ENCODE peak calls at places on chromosomes 3 and 15, in seven cellular contexts. T is body of pancreas, K is right lobe of liver, N is GM12878, B is K562, S is upper lobe of left lung, P is heart left ventricle. J is an unnamed sample. For H3K36me3, the result is how much of the 10 kb centered on the place peaks cover.

GRCh38 chr15:90580086-90580485 is 50.4 kb downstream of the CRTC3 start:
- ATAC-seq in N (no peak), S (no peak), B (no peak), T (no peak), K (peak), P (no peak), J (no peak)

GRCh38 chr15:58576657-58577056 is 144.9 kb downstream of the LIPC start:
- ATAC-seq in N (no peak), K (no peak), S (no peak), B (no peak), P (no peak), T (no peak), J (no peak)

GRCh38 chr3:14879161-14879888 is 60.6 kb downstream of the FGD5 start:
- ATAC-seq in S (no peak), P (peak), K (peak), B (peak), T (no peak), N (no peak), J (peak)

GRCh38 chr3:42519568-42519962 is 17.1 kb downstream of the VIPR1 start:
- ATAC-seq in S (no peak), K (no peak), N (no peak), P (no peak), B (no peak), T (no peak), J (no peak)

GRCh38 chr15:38461089-38461833 is 7.3 kb downstream of the FAM98B start:
- ATAC-seq in K (peak), N (peak), P (no peak), S (no peak), B (peak), T (no peak), J (no peak)

GRCh38 chr3:186722457-186722856 is 5.3 kb downstream of the KNG1 start:
- ATAC-seq in T (no peak), P (no peak), K (no peak), B (peak), N (no peak), S (no peak), J (no peak)

GRCh38 chr3:11498646-11499045 is 145.1 kb downstream of the VGLL4 start:
- ATAC-seq in T (peak), S (peak), K (peak), B (peak), N (no peak), P (peak), J (peak)

GRCh38 chr3:60053518-60054265 is 1003.9 kb upstream of the CFAP20DC start:
- ATAC-seq in K (no peak), T (no peak), B (no peak), N (no peak), S (no peak), P (no peak), J (no peak)

GRCh38 chr3:177197041-177197933 is at the start of gene TBL1XR1:
- ATAC-seq in K (peak), P (peak), S (peak), T (peak), B (peak), N (peak), J (peak)
- TF ChIP-seq POLR2A in K (peak), P (no peak), S (peak), T (peak), B (no peak), N (peak), J (no peak)

DNA sequence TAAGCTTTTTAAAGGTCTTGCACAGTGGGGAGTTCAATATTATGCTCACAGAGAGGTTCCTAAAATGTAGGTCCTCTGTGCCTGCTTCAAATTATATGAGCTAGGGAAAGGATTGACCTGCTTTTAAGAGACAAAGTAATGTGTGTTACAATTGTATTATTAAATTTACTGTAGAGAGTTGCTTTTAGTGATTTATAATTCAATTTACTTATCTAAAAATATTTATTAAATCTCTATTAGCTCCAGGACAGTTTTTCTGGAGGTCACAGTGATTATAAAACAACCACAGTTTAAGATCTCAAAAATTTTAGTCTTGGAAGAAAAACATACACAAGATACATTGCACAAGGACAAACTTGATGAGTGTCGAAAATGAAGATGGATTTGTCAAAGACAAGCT is 665.7 kb upstream of the ARPP21 start:
- ATAC-seq in S (no peak), N (no peak), K (no peak), T (no peak), P (no peak), B (no peak), J (no peak)
- H3K36me3 ChIP-seq in S (under half), N (under half), K (under half), T (under half), P (under half), B (under half), J (under half)

GRCh38 chr3:70040386-70040785 is 40.9 kb downstream of the SAMMSON start:
- ATAC-seq in K (no peak), S (no peak), N (no peak), P (no peak), T (no peak), B (no peak), J (no peak)
- TF ChIP-seq POLR2A in K (no peak), S (no peak), N (no peak), P (no peak), T (no peak), B (no peak), J (no peak)

GRCh38 chr15:100705841-100706240 is 103.5 kb downstream of the ASB7 start:
- ATAC-seq in P (no peak), S (no peak), T (no peak), N (no peak), K (no peak), B (no peak), J (no peak)
- H3K36me3 ChIP-seq in P (under half), S (under half), T (under half), N (under half), K (under half), B (under half), J (under half)

GRCh38 chr3:101779047-101779807 is at the start of gene NXPE3:
- ATAC-seq in B (peak), T (peak), S (peak), N (peak), K (peak), P (peak), J (peak)
- TF ChIP-seq POLR2A in B (no peak), T (peak), S (peak), N (peak), K (no peak), P (no peak), J (peak)